ENCODE peak calls at places on chromosomes 5 and 9, in ten cellular contexts. T, A, S, R, N, B, Z, M, U and X are unnamed samples.

GRCh38 chr9:127149463-127150390 is 27.3 kb upstream of the ANGPTL2 start:
- DNase-seq in T (no peak), A (peak), S (no peak), R (no peak), N (no peak), B (no peak), Z (no peak), M (no peak), U (peak), X (no peak)

GRCh38 chr5:9207820-9208418 is 338.0 kb downstream of the SEMA5A start:
- DNase-seq in T (no peak), A (no peak), S (no peak), R (no peak), N (peak), B (no peak), Z (peak), M (no peak), U (no peak), X (peak)

GRCh38 chr9:107386396-107386795 is 103.2 kb downstream of the KLF4 start:
- DNase-seq in T (no peak), A (no peak), S (no peak), R (no peak), N (no peak), B (no peak), Z (no peak), M (no peak), U (no peak), X (no peak)

GRCh38 chr5:143592648-143593047 is 189.2 kb upstream of the NR3C1 start:
- DNase-seq in T (no peak), A (no peak), S (no peak), R (no peak), N (peak), B (no peak), Z (no peak), M (no peak), U (no peak), X (no peak)

GRCh38 chr9:16221350-16221749 is 649.1 kb downstream of the BNC2 start:
- DNase-seq in T (no peak), A (peak), S (no peak), R (no peak), N (no peak), B (peak), Z (no peak), M (no peak), U (no peak), X (no peak)

GRCh38 chr5:55993628-55994501 is 898 bp downstream of the IL6ST start:
- DNase-seq in T (no peak), A (no peak), S (no peak), R (no peak), N (peak), B (no peak), Z (peak), M (no peak), U (no peak), X (no peak)

GRCh38 chr5:61332891-61333350 is 863 bp downstream of the ZSWIM6 start:
- DNase-seq in T (peak), A (peak), S (peak), R (no peak), N (peak), B (peak), Z (peak), M (peak), U (peak), X (no peak)

GRCh38 chr9:93372391-93372790 is 79.1 kb upstream of the FAM120A start:
- DNase-seq in T (no peak), A (no peak), S (no peak), R (no peak), N (no peak), B (no peak), Z (no peak), M (no peak), U (no peak), X (no peak)

GRCh38 chr5:14009575-14009974 is 65.1 kb upstream of the DNAH5 start:
- DNase-seq in T (no peak), A (no peak), S (no peak), R (no peak), N (peak), B (no peak), Z (no peak), M (no peak), U (no peak), X (no peak)